ENCODE peak calls at places on chromosomes 12 and 14, in nine cellular contexts. One of them, this sample, is unnamed.
A peak's percentile ranks its signal among the peaks of the same experiment; 100 is the strongest.

GRCh38 chr12:53972722-53973092 is 219 bp upstream of the HOXC11 start:
- DNase-seq in COLO829: no peak
- DNase-seq in T-helper 22 cell: no peak
- DNase-seq in uterus: no peak
- DNase-seq in HEK293T: no peak
- DNase-seq in activated naive CD4-positive, alpha-beta T cell treated with anti-CD3 and anti-CD28 coated beads, Interleukin-2, amount 10 ng/mL, durations not matched to agents 7 days and 5 days: no peak
- DNase-seq in fibroblast of mammary gland: no peak
- DNase-seq in naive thymus-derived CD8-positive, alpha-beta T cell: no peak
- DNase-seq in activated CD4-positive, alpha-beta T cell treated with anti-CD3 and anti-CD28 coated beads, Interleukin-2, amount 50 U/mL, for 1 hour: no peak
- DNase-seq in this sample: no peak

GRCh38 chr12:108801736-108802665 is 55.4 kb downstream of the SSH1 start:
- DNase-seq in HEK293T: no peak
- DNase-seq in activated naive CD4-positive, alpha-beta T cell treated with anti-CD3 and anti-CD28 coated beads, Interleukin-2, amount 10 ng/mL, durations not matched to agents 7 days and 5 days: no peak
- DNase-seq in naive thymus-derived CD8-positive, alpha-beta T cell: no peak
- DNase-seq in uterus: peak; percentile 72
- DNase-seq in COLO829: peak; percentile 56
- DNase-seq in fibroblast of mammary gland: peak; percentile 91
- DNase-seq in activated CD4-positive, alpha-beta T cell treated with anti-CD3 and anti-CD28 coated beads, Interleukin-2, amount 50 U/mL, for 1 hour: no peak
- DNase-seq in T-helper 22 cell: no peak
- DNase-seq in this sample: no peak

GRCh38 chr14:100532154-100532915 is 54.9 kb downstream of the BEGAIN start:
- DNase-seq in activated CD4-positive, alpha-beta T cell treated with anti-CD3 and anti-CD28 coated beads, Interleukin-2, amount 50 U/mL, for 1 hour: no peak
- DNase-seq in HEK293T: no peak
- DNase-seq in COLO829: no peak
- DNase-seq in naive thymus-derived CD8-positive, alpha-beta T cell: no peak
- DNase-seq in activated naive CD4-positive, alpha-beta T cell treated with anti-CD3 and anti-CD28 coated beads, Interleukin-2, amount 10 ng/mL, durations not matched to agents 7 days and 5 days: peak; percentile 15
- DNase-seq in T-helper 22 cell: no peak
- DNase-seq in uterus: peak; percentile 15
- DNase-seq in fibroblast of mammary gland: no peak
- DNase-seq in this sample: peak; percentile 17

GRCh38 chr12:74790958-74791357 is 253.3 kb downstream of the ATXN7L3B start:
- DNase-seq in uterus: no peak
- DNase-seq in COLO829: no peak
- DNase-seq in T-helper 22 cell: no peak
- DNase-seq in HEK293T: no peak
- DNase-seq in activated CD4-positive, alpha-beta T cell treated with anti-CD3 and anti-CD28 coated beads, Interleukin-2, amount 50 U/mL, for 1 hour: no peak
- DNase-seq in fibroblast of mammary gland: no peak
- DNase-seq in activated naive CD4-positive, alpha-beta T cell treated with anti-CD3 and anti-CD28 coated beads, Interleukin-2, amount 10 ng/mL, durations not matched to agents 7 days and 5 days: no peak
- DNase-seq in naive thymus-derived CD8-positive, alpha-beta T cell: no peak
- DNase-seq in this sample: no peak

GRCh38 chr14:92575773-92576303 is 62.3 kb downstream of the RIN3 start:
- DNase-seq in T-helper 22 cell: no peak
- DNase-seq in COLO829: no peak
- DNase-seq in HEK293T: no peak
- DNase-seq in activated naive CD4-positive, alpha-beta T cell treated with anti-CD3 and anti-CD28 coated beads, Interleukin-2, amount 10 ng/mL, durations not matched to agents 7 days and 5 days: no peak
- DNase-seq in activated CD4-positive, alpha-beta T cell treated with anti-CD3 and anti-CD28 coated beads, Interleukin-2, amount 50 U/mL, for 1 hour: no peak
- DNase-seq in fibroblast of mammary gland: no peak
- DNase-seq in uterus: no peak
- DNase-seq in naive thymus-derived CD8-positive, alpha-beta T cell: no peak
- DNase-seq in this sample: no peak

GRCh38 chr12:57621497-57622292 is 10.5 kb downstream of the ARHGEF25 start:
- DNase-seq in COLO829: no peak
- DNase-seq in activated CD4-positive, alpha-beta T cell treated with anti-CD3 and anti-CD28 coated beads, Interleukin-2, amount 50 U/mL, for 1 hour: peak; percentile 58
- DNase-seq in T-helper 22 cell: no peak
- DNase-seq in uterus: peak; percentile 61
- DNase-seq in HEK293T: peak; percentile 85
- DNase-seq in fibroblast of mammary gland: peak; percentile 16
- DNase-seq in activated naive CD4-positive, alpha-beta T cell treated with anti-CD3 and anti-CD28 coated beads, Interleukin-2, amount 10 ng/mL, durations not matched to agents 7 days and 5 days: peak; percentile 73
- DNase-seq in naive thymus-derived CD8-positive, alpha-beta T cell: peak; percentile 54
- DNase-seq in this sample: no peak

GRCh38 chr14:51398898-51399297 is 158.9 kb downstream of the TMX1 start:
- DNase-seq in activated naive CD4-positive, alpha-beta T cell treated with anti-CD3 and anti-CD28 coated beads, Interleukin-2, amount 10 ng/mL, durations not matched to agents 7 days and 5 days: no peak
- DNase-seq in naive thymus-derived CD8-positive, alpha-beta T cell: no peak
- DNase-seq in uterus: no peak
- DNase-seq in COLO829: no peak
- DNase-seq in HEK293T: no peak
- DNase-seq in activated CD4-positive, alpha-beta T cell treated with anti-CD3 and anti-CD28 coated beads, Interleukin-2, amount 50 U/mL, for 1 hour: no peak
- DNase-seq in fibroblast of mammary gland: peak; percentile 98
- DNase-seq in T-helper 22 cell: no peak
- DNase-seq in this sample: no peak

GRCh38 chr12:70246580-70246979 is 3.3 kb downstream of the CNOT2 start:
- DNase-seq in T-helper 22 cell: no peak
- DNase-seq in HEK293T: no peak
- DNase-seq in fibroblast of mammary gland: peak; percentile 31
- DNase-seq in COLO829: peak; percentile 11
- DNase-seq in naive thymus-derived CD8-positive, alpha-beta T cell: no peak
- DNase-seq in activated naive CD4-positive, alpha-beta T cell treated with anti-CD3 and anti-CD28 coated beads, Interleukin-2, amount 10 ng/mL, durations not matched to agents 7 days and 5 days: no peak
- DNase-seq in activated CD4-positive, alpha-beta T cell treated with anti-CD3 and anti-CD28 coated beads, Interleukin-2, amount 50 U/mL, for 1 hour: no peak
- DNase-seq in uterus: no peak
- DNase-seq in this sample: no peak

GRCh38 chr14:95432152-95433093 is 84.0 kb downstream of the SYNE3 start:
- DNase-seq in T-helper 22 cell: no peak
- DNase-seq in fibroblast of mammary gland: peak; percentile 25
- DNase-seq in activated naive CD4-positive, alpha-beta T cell treated with anti-CD3 and anti-CD28 coated beads, Interleukin-2, amount 10 ng/mL, durations not matched to agents 7 days and 5 days: no peak
- DNase-seq in HEK293T: peak; percentile 74
- DNase-seq in uterus: peak; percentile 38
- DNase-seq in naive thymus-derived CD8-positive, alpha-beta T cell: no peak
- DNase-seq in activated CD4-positive, alpha-beta T cell treated with anti-CD3 and anti-CD28 coated beads, Interleukin-2, amount 50 U/mL, for 1 hour: no peak
- DNase-seq in COLO829: peak; percentile 31
- DNase-seq in this sample: no peak

GRCh38 chr12:54602661-54603060 is 14.2 kb upstream of the PPP1R1A start:
- DNase-seq in activated CD4-positive, alpha-beta T cell treated with anti-CD3 and anti-CD28 coated beads, Interleukin-2, amount 50 U/mL, for 1 hour: no peak
- DNase-seq in COLO829: no peak
- DNase-seq in HEK293T: no peak
- DNase-seq in T-helper 22 cell: no peak
- DNase-seq in uterus: no peak
- DNase-seq in activated naive CD4-positive, alpha-beta T cell treated with anti-CD3 and anti-CD28 coated beads, Interleukin-2, amount 10 ng/mL, durations not matched to agents 7 days and 5 days: no peak
- DNase-seq in naive thymus-derived CD8-positive, alpha-beta T cell: no peak
- DNase-seq in fibroblast of mammary gland: no peak
- DNase-seq in this sample: no peak

GRCh38 chr14:78566017-78566858 is 396.1 kb downstream of the NRXN3 start:
- DNase-seq in activated naive CD4-positive, alpha-beta T cell treated with anti-CD3 and anti-CD28 coated beads, Interleukin-2, amount 10 ng/mL, durations not matched to agents 7 days and 5 days: peak; percentile 67
- DNase-seq in T-helper 22 cell: no peak
- DNase-seq in uterus: peak; percentile 23
- DNase-seq in fibroblast of mammary gland: peak; percentile 72
- DNase-seq in COLO829: peak; percentile 59
- DNase-seq in activated CD4-positive, alpha-beta T cell treated with anti-CD3 and anti-CD28 coated beads, Interleukin-2, amount 50 U/mL, for 1 hour: peak; percentile 43
- DNase-seq in HEK293T: peak; percentile 70
- DNase-seq in naive thymus-derived CD8-positive, alpha-beta T cell: peak; percentile 31
- DNase-seq in this sample: peak; percentile 35

GRCh38 chr14:92747701-92748258 is 647 bp downstream of the LGMN start:
- DNase-seq in uterus: no peak
- DNase-seq in activated naive CD4-positive, alpha-beta T cell treated with anti-CD3 and anti-CD28 coated beads, Interleukin-2, amount 10 ng/mL, durations not matched to agents 7 days and 5 days: no peak
- DNase-seq in HEK293T: no peak
- DNase-seq in COLO829: peak; percentile 10
- DNase-seq in naive thymus-derived CD8-positive, alpha-beta T cell: no peak
- DNase-seq in fibroblast of mammary gland: no peak
- DNase-seq in activated CD4-positive, alpha-beta T cell treated with anti-CD3 and anti-CD28 coated beads, Interleukin-2, amount 50 U/mL, for 1 hour: no peak
- DNase-seq in T-helper 22 cell: no peak
- DNase-seq in this sample: no peak

GRCh38 chr12:128823916-128824839 is at the start of gene SLC15A4:
- DNase-seq in naive thymus-derived CD8-positive, alpha-beta T cell: peak; percentile 86
- DNase-seq in COLO829: peak; percentile 94
- DNase-seq in uterus: peak; percentile 93
- DNase-seq in T-helper 22 cell: peak; percentile 75
- DNase-seq in activated naive CD4-positive, alpha-beta T cell treated with anti-CD3 and anti-CD28 coated beads, Interleukin-2, amount 10 ng/mL, durations not matched to agents 7 days and 5 days: peak; percentile 97
- DNase-seq in HEK293T: peak; percentile 96
- DNase-seq in fibroblast of mammary gland: peak; percentile 83
- DNase-seq in activated CD4-positive, alpha-beta T cell treated with anti-CD3 and anti-CD28 coated beads, Interleukin-2, amount 50 U/mL, for 1 hour: peak; percentile 84
- DNase-seq in this sample: peak; percentile 94

GRCh38 chr14:91693342-91693741 is 38.5 kb downstream of the CATSPERB start:
- DNase-seq in T-helper 22 cell: no peak
- DNase-seq in fibroblast of mammary gland: peak; percentile 88
- DNase-seq in COLO829: no peak
- DNase-seq in activated CD4-positive, alpha-beta T cell treated with anti-CD3 and anti-CD28 coated beads, Interleukin-2, amount 50 U/mL, for 1 hour: no peak
- DNase-seq in naive thymus-derived CD8-positive, alpha-beta T cell: no peak
- DNase-seq in activated naive CD4-positive, alpha-beta T cell treated with anti-CD3 and anti-CD28 coated beads, Interleukin-2, amount 10 ng/mL, durations not matched to agents 7 days and 5 days: no peak
- DNase-seq in uterus: no peak
- DNase-seq in HEK293T: no peak
- DNase-seq in this sample: no peak

GRCh38 chr12:54961190-54961589 is 23.4 kb downstream of the TESPA1 start:
- DNase-seq in uterus: no peak
- DNase-seq in activated CD4-positive, alpha-beta T cell treated with anti-CD3 and anti-CD28 coated beads, Interleukin-2, amount 50 U/mL, for 1 hour: no peak
- DNase-seq in naive thymus-derived CD8-positive, alpha-beta T cell: no peak
- DNase-seq in HEK293T: no peak
- DNase-seq in COLO829: no peak
- DNase-seq in fibroblast of mammary gland: no peak
- DNase-seq in T-helper 22 cell: no peak
- DNase-seq in activated naive CD4-positive, alpha-beta T cell treated with anti-CD3 and anti-CD28 coated beads, Interleukin-2, amount 10 ng/mL, durations not matched to agents 7 days and 5 days: no peak
- DNase-seq in this sample: no peak